ENCODE peak calls at places on chromosomes 6 and 20, in seven cellular contexts. S is GM04503; G is stimulated activated CD8-positive, alpha-beta memory T cell treated with anti-CD3 and anti-CD28 coated beads, Interleukin-2, amount 100 ng/mL, for 48 hours; D is HEK293T; J is amniotic stem cell; N is RKO; O is NCI-H1436. R is an unnamed sample.

GRCh38 chr6:160042788-160043301 is 74.0 kb downstream of the IGF2R start:
- DNase-seq in O (no peak), G (no peak), N (no peak), J (peak), D (no peak), S (no peak), R (no peak)

GRCh38 chr20:2750343-2751251 is 49.8 kb downstream of the CPXM1 start:
- DNase-seq in N (no peak), S (no peak), O (no peak), J (no peak), D (no peak), G (no peak), R (no peak)

GRCh38 chr20:53072923-53073579 is 100.9 kb downstream of the TSHZ2 start:
- DNase-seq in J (no peak), N (no peak), O (no peak), G (no peak), S (no peak), D (no peak), R (no peak)

GRCh38 chr6:71383891-71384489 is 95.4 kb downstream of the OGFRL1 start:
- DNase-seq in G (no peak), D (peak), N (peak), O (no peak), J (peak), S (no peak), R (peak)

GRCh38 chr6:125859691-125860210 is 69.0 kb downstream of the NCOA7 start:
- DNase-seq in G (no peak), S (peak), N (no peak), J (no peak), O (no peak), D (no peak), R (no peak)

GRCh38 chr20:2206957-2207769 is 88.6 kb upstream of the TGM3 start:
- DNase-seq in G (peak), S (no peak), D (peak), N (no peak), J (peak), O (peak), R (peak)

GRCh38 chr6:658244-658643 is 1.3 kb upstream of the HUS1B start:
- DNase-seq in D (no peak), S (no peak), G (no peak), O (no peak), J (no peak), N (no peak), R (peak)

GRCh38 chr6:148336901-148337300 is 5.7 kb upstream of the SASH1 start:
- DNase-seq in O (no peak), G (no peak), D (no peak), N (no peak), J (no peak), S (no peak), R (no peak)

GRCh38 chr6:38131527-38131965 is 312.0 kb downstream of the ZFAND3 start:
- DNase-seq in G (no peak), J (peak), S (peak), D (no peak), N (peak), O (no peak), R (no peak)

GRCh38 chr6:150987855-150988484 is 122.5 kb downstream of the MTHFD1L start:
- DNase-seq in D (no peak), J (no peak), O (no peak), G (no peak), S (no peak), N (no peak), R (no peak)

GRCh38 chr6:23523771-23524170 is 602.2 kb upstream of the NRSN1 start:
- DNase-seq in D (no peak), J (no peak), N (no peak), S (no peak), O (no peak), G (no peak), R (no peak)

GRCh38 chr20:47865912-47866311 is 80.6 kb upstream of the SULF2 start:
- DNase-seq in G (no peak), S (no peak), O (no peak), N (no peak), J (no peak), D (no peak), R (no peak)

GRCh38 chr6:163260911-163261310 is 153.6 kb upstream of the QKI start:
- DNase-seq in S (no peak), O (no peak), D (no peak), G (no peak), J (no peak), N (no peak), R (no peak)

GRCh38 chr6:85470023-85470410 is 20.1 kb downstream of the NT5E start:
- DNase-seq in S (no peak), D (no peak), G (no peak), J (no peak), O (no peak), N (no peak), R (no peak)

GRCh38 chr20:17287503-17287902 is 60.7 kb downstream of the PCSK2 start:
- DNase-seq in N (no peak), O (no peak), J (no peak), S (no peak), D (peak), G (no peak), R (no peak)

GRCh38 chr6:5423251-5423650 is 161.9 kb downstream of the FARS2 start:
- DNase-seq in G (no peak), J (no peak), N (no peak), S (no peak), D (no peak), O (peak), R (peak)

GRCh38 chr6:7542065-7542877 is 800 bp downstream of the DSP start:
- DNase-seq in D (peak), S (no peak), O (no peak), J (no peak), G (no peak), N (no peak), R (no peak)

GRCh38 chr20:10090588-10091166 is 55.9 kb downstream of the ANKEF1 start:
- DNase-seq in O (peak), G (no peak), S (no peak), N (peak), D (peak), J (peak), R (peak)

GRCh38 chr6:164477790-164478189 is 831.6 kb downstream of the C6orf118 start:
- DNase-seq in G (no peak), S (no peak), J (no peak), D (no peak), O (no peak), N (no peak), R (no peak)

GRCh38 chr6:55836481-55836880 is 38.9 kb downstream of the BMP5 start:
- DNase-seq in S (no peak), N (no peak), G (no peak), D (no peak), J (no peak), O (no peak), R (no peak)

GRCh38 chr6:20757761-20758160 is 223.5 kb downstream of the CDKAL1 start:
- DNase-seq in S (peak), J (no peak), O (no peak), G (no peak), N (peak), D (no peak), R (no peak)

GRCh38 chr20:19522080-19522801 is 235.8 kb upstream of the RIN2 start:
- DNase-seq in O (no peak), D (no peak), J (no peak), S (no peak), N (no peak), G (no peak), R (no peak)

GRCh38 chr20:58199058-58199457 is 29.4 kb downstream of the ANKRD60 start:
- DNase-seq in O (no peak), D (no peak), S (no peak), N (no peak), J (no peak), G (no peak), R (no peak)

GRCh38 chr6:39765508-39766065 is 26.6 kb upstream of the DAAM2 start:
- DNase-seq in S (no peak), D (no peak), O (no peak), J (no peak), N (no peak), G (no peak), R (peak)

GRCh38 chr6:154229796-154230195 is 126.8 kb downstream of the IPCEF1 start:
- DNase-seq in O (no peak), S (no peak), N (no peak), J (no peak), G (peak), D (no peak), R (peak)

GRCh38 chr6:71649893-71650292 is 236.5 kb upstream of the RIMS1 start:
- DNase-seq in N (no peak), G (no peak), J (no peak), S (no peak), D (no peak), O (no peak), R (peak)

GRCh38 chr20:15673206-15673605 is 900.0 kb downstream of the KIF16B start:
- DNase-seq in J (peak), S (peak), G (no peak), D (no peak), O (no peak), N (no peak), R (no peak)

GRCh38 chr6:122555561-122555960 is 54.6 kb upstream of the PKIB start:
- DNase-seq in G (no peak), D (no peak), J (no peak), S (no peak), N (no peak), O (no peak), R (no peak)

GRCh38 chr6:140669321-140669720 is 1294.9 kb upstream of the CITED2 start:
- DNase-seq in N (no peak), G (no peak), J (no peak), O (no peak), D (no peak), S (no peak), R (no peak)

GRCh38 chr20:51447097-51447764 is 95.3 kb downstream of the NFATC2 start:
- DNase-seq in G (no peak), N (peak), O (no peak), D (no peak), J (peak), S (peak), R (peak)

GRCh38 chr20:44389871-44390270 is 34.4 kb downstream of the HNF4A start:
- DNase-seq in J (no peak), N (no peak), D (no peak), G (no peak), O (no peak), S (no peak), R (no peak)

GRCh38 chr20:7375905-7376304 is 564.4 kb downstream of the HAO1 start:
- DNase-seq in S (no peak), O (no peak), G (no peak), D (no peak), J (no peak), N (peak), R (peak)

GRCh38 chr20:4925842-4926530 is 75.3 kb downstream of the SLC23A2 start:
- DNase-seq in D (no peak), O (no peak), N (no peak), G (no peak), S (no peak), J (no peak), R (no peak)

GRCh38 chr6:130964289-130964688 is 98.8 kb downstream of the EPB41L2 start:
- DNase-seq in O (no peak), N (no peak), G (no peak), J (no peak), S (no peak), D (no peak), R (no peak)

R was measured in SK-MEL-5.